ENCODE peak calls at places on chromosomes 1 and 21, in five cellular contexts. A is thyroid gland, L is transverse colon, M is body of pancreas, D is Peyer's patch. B is an unnamed sample.

GRCh38 chr1:246875041-246876026 is 56.4 kb downstream of the AHCTF1 start:
- DNase-seq in A (no peak), L (peak), M (no peak), D (no peak), B (peak)

GRCh38 chr1:109873278-109874175 is 37.1 kb upstream of the CSF1 start:
- DNase-seq in A (peak), L (no peak), M (no peak), D (no peak), B (no peak)

GRCh38 chr21:44872266-44872567 is 1.3 kb downstream of the PTTG1IP start:
- DNase-seq in A (no peak), L (no peak), M (no peak), D (no peak), B (no peak)

GRCh38 chr21:18041012-18041411 is 203.6 kb upstream of the CHODL start:
- DNase-seq in A (no peak), L (no peak), M (no peak), D (no peak), B (peak)

GRCh38 chr1:203336097-203336496 is 14.8 kb downstream of the FMOD start:
- DNase-seq in A (no peak), L (no peak), M (no peak), D (no peak), B (no peak)

GRCh38 chr1:31588751-31589515 is 12.6 kb downstream of the TINAGL1 start:
- DNase-seq in A (peak), L (peak), M (no peak), D (peak), B (no peak)

GRCh38 chr21:27333091-27333490 is 366.2 kb upstream of the ADAMTS5 start:
- DNase-seq in A (no peak), L (no peak), M (no peak), D (no peak), B (no peak)

GRCh38 chr1:153353226-153353947 is 4.3 kb upstream of the S100A9 start:
- DNase-seq in A (no peak), L (no peak), M (no peak), D (no peak), B (peak)

GRCh38 chr1:21605964-21606705 is 63.0 kb downstream of the RAP1GAP start:
- DNase-seq in A (peak), L (no peak), M (no peak), D (no peak), B (no peak)

GRCh38 chr1:8073116-8073855 is 47.2 kb upstream of the ERRFI1 start:
- DNase-seq in A (no peak), L (no peak), M (no peak), D (no peak), B (no peak)

GRCh38 chr1:106962591-106962990 is 93.9 kb upstream of the PRMT6 start:
- DNase-seq in A (no peak), L (no peak), M (no peak), D (no peak), B (no peak)

GRCh38 chr1:24500448-24501048 is 2.1 kb upstream of the RCAN3 start:
- DNase-seq in A (no peak), L (no peak), M (no peak), D (no peak), B (no peak)

GRCh38 chr1:41618066-41618825 is 133.8 kb upstream of the EDN2 start:
- DNase-seq in A (peak), L (peak), M (peak), D (no peak), B (no peak)

GRCh38 chr1:13775446-13775845 is 75.5 kb downstream of the PRDM2 start:
- DNase-seq in A (no peak), L (no peak), M (no peak), D (no peak), B (no peak)

GRCh38 chr1:72281637-72282270 is 585 bp downstream of the NEGR1 start:
- DNase-seq in A (peak), L (no peak), M (peak), D (no peak), B (no peak)

GRCh38 chr1:8506995-8507615 is 189.2 kb downstream of the SLC45A1 start:
- DNase-seq in A (no peak), L (no peak), M (no peak), D (no peak), B (no peak)

GRCh38 chr1:117661027-117661426 is 55.2 kb downstream of the TENT5C start:
- DNase-seq in A (no peak), L (no peak), M (no peak), D (no peak), B (no peak)

GRCh38 chr1:223747838-223748335 is 35.5 kb downstream of the CAPN2 start:
- DNase-seq in A (peak), L (peak), M (peak), D (peak), B (no peak)

GRCh38 chr1:182259229-182259872 is 132.2 kb downstream of the GLUL start:
- DNase-seq in A (peak), L (peak), M (peak), D (no peak), B (peak)

GRCh38 chr1:94962745-94963265 is 35.9 kb upstream of the CNN3 start:
- DNase-seq in A (peak), L (peak), M (peak), D (peak), B (peak)

GRCh38 chr1:119475866-119476439 is 31.1 kb upstream of the HSD3B1 start:
- DNase-seq in A (peak), L (peak), M (peak), D (peak), B (peak)

GRCh38 chr21:35408401-35408800 is 359.3 kb upstream of the RUNX1 start:
- DNase-seq in A (no peak), L (no peak), M (no peak), D (no peak), B (no peak)

DNA sequence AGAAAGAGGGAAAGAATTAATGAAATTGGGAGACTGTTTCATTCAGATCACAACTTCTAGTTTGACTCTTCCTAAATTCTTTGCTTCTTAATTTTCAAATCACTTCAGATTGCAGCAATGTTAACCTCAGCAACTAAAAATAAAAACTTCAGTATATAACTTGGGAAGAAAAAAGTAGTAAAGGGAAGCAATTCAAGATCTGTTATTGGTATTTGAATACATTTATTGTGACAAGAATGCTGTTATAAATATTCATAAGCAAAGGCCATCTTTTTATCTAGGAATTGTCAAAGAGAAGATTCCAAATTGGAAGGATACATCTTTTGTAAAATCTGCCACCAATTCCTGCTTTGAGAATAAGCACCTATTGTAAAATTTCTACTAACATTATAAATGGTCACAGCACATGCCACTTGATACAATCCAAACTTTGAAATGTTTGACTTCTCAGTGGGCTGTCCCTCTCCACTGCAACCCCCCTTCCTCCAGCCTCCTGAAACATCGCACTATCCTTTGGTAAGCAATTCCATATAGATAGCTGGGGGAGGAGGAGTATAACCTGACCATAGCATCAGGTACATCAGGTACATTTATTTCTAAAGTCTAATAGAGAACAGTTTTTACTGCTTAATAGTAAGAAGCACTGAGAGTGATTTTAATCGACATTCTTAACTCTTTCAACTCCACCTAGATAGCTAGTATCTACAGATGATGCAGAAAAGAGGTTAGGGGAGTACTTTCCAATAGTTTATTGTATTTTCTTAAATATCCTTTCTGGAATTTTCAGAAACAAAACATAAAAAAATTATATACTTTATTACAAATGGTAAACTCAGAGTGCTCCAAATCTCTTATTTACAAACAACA is 3.0 kb downstream of the JUN start:
- DNase-seq in A (no peak), L (no peak), M (peak), D (no peak), B (no peak)
- TF ChIP-seq POLR2A in A (peak), L (peak), M (peak), D (peak), B (no peak)

GRCh38 chr1:51729156-51729823 is 112.4 kb downstream of the OSBPL9 start:
- DNase-seq in A (peak), L (peak), M (peak), D (peak), B (peak)
- TF ChIP-seq POLR2A in A (peak), L (peak), M (peak), D (peak), B (peak)

GRCh38 chr1:42957229-42957879 is 1.3 kb downstream of the SLC2A1 start:
- DNase-seq in A (no peak), L (peak), M (no peak), D (no peak), B (no peak)

GRCh38 chr1:42960693-42961559 is 2.3 kb upstream of the SLC2A1 start:
- DNase-seq in A (peak), L (no peak), M (no peak), D (no peak), B (no peak)

GRCh38 chr1:42957880-42958487 is 684 bp downstream of the SLC2A1 start:
- DNase-seq in A (peak), L (peak), M (peak), D (peak), B (no peak)

GRCh38 chr1:42956739-42957138 is 1.9 kb downstream of the SLC2A1 start:
- DNase-seq in A (no peak), L (no peak), M (no peak), D (no peak), B (no peak)

DNA sequence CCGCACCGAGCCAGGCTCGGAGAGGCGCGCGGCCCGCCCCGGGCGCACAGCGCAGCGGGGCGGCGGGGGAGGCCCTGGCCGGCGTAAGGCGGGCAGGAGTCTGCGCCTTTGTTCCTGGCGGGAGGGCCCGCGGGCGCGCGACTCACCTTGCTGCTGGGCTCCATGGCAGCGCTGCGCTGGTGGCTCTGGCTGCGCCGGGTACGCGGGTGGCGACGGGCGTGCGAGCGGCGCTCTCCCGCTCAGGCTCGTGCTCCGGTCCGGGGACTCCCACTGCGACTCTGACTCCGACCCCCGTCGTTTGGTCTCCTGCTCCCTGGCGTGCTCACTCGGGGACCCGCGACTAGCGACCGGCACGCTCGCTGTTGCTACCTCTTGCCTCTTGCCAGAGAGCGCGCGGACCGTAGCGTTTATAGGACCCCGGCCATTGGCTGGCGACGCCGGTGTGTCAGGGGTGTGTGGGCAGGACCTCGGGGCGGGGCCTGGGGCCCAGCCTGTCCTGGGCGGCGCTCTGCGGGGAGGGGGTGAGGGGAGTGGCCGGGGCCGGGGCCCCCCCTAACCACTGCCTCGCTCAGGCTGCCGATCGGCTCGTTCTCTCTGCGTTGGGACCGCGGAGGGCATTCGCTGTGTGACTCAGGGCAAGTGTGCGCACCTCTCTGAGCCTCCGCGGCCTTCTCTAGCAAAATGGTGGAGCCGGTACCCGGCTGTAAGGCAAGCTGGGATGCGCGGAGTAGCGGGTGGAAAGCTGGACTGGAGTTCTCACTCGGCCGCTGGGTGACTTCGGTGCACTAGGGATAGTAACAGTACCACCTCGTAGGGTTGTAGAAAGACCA is at the start of gene SLC2A1:
- DNase-seq in A (peak), L (peak), M (peak), D (peak), B (peak)
- TF ChIP-seq POLR2A in A (peak), L (peak), M (peak), D (peak), B (peak)

GRCh38 chr1:51924455-51924854 is 45.9 kb upstream of the NRDC start:
- DNase-seq in A (no peak), L (no peak), M (no peak), D (no peak), B (peak)
- TF ChIP-seq POLR2A in A (no peak), L (no peak), M (no peak), D (no peak), B (no peak)

GRCh38 chr1:53945433-53946251 is at the start of gene IFT25:
- DNase-seq in A (peak), L (peak), M (peak), D (peak), B (peak)
- TF ChIP-seq POLR2A in A (peak), L (peak), M (peak), D (peak), B (peak)

DNA sequence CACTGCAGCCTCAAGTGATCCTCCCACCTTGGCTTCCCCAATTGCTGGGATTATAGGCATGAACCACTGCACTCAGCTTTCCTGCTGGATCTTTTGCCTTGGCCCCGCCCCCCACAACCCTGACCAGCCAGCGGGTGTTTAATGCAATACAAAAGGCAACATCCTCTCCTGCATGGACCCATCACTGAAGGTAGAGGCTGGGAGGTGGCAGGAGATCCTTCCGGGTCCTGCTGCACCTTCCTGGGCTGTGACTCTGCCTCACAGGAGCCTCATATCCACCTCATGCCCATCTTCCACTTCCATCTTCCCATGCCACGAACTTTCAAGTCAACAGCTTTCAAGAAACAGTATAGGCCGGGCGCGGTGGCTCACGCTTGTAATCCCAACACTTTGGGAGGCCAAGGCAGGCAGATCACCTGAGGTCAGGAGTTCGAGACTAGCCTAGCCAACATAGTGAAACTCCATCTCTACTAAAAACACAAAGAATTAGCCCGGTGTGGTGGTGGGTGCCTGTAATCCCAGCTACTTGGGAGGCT is 11.7 kb upstream of the WNT9A start:
- DNase-seq in A (no peak), L (no peak), M (no peak), D (peak), B (no peak)
- TF ChIP-seq POLR2A in A (no peak), L (no peak), M (no peak), D (no peak), B (no peak)

DNA sequence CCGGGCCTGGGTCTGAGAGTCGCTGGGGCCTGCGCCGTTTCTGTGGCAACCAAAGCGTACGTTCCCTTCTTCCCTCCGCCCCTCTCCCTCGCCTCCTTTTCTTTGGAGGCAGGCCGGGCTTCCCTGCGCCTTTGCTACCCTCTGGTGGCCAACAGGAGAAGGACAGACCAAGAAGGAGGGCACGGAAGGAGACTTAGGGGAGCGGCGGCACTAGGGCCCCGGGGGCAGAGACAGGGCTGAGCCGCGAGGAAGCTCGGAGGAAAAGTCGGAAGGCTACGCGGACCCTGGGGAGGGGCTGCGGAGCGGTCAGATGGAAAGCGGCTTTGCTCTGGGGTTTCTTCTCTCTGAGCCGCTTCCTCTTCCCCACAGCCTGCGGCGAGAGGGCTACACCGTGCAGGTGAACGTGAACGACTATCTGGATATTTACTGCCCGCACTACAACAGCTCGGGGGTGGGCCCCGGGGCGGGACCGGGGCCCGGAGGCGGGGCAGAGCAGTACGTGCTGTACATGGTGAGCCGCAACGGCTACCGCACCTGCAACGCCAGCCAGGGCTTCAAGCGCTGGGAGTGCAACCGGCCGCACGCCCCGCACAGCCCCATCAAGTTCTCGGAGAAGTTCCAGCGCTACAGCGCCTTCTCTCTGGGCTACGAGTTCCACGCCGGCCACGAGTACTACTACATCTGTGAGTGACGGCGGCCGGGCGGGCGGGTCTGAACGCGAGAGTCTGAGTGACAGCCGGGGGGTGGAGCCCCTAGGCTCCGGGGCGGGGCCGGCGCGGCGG is 6.3 kb downstream of the EFNA3 start:
- DNase-seq in A (peak), L (peak), M (peak), D (peak), B (peak)
- TF ChIP-seq POLR2A in A (peak), L (peak), M (peak), D (peak), B (peak)

GRCh38 chr1:6624712-6625578 is at the start of gene THAP3:
- DNase-seq in A (peak), L (peak), M (peak), D (peak), B (peak)
- TF ChIP-seq POLR2A in A (peak), L (peak), M (peak), D (no peak), B (no peak)

DNA sequence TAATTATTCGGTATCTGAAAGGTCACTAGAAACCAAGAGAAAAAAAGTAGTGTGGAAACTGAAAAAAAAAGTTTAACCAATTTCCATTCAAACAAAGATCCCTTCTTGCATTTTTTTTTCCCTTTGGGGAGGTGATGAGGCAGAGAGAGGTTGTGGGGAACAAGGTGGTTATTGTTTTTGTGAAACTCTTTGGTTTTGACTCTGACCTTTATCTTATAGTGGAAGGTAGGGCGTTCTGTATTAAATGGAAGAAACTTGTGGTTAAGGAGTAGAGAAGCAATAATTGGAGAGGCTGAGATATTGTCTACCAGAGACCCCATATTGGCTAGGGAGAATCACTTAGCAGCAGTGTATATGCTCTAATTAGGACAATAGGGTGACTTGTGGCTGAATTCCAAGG is 103.2 kb downstream of the FASLG start:
- DNase-seq in A (no peak), L (no peak), M (no peak), D (no peak), B (no peak)
- TF ChIP-seq POLR2A in A (no peak), L (no peak), M (no peak), D (no peak), B (no peak)